ENCODE peak calls at places on chromosomes 2 and 18, in ten cellular contexts. One of them, this sample, is unnamed.

GRCh38 chr2:143878131-143878530 is 641.8 kb downstream of the ZEB2 start:
- DNase-seq in pancreas: no peak
- DNase-seq in Panc1: no peak
- DNase-seq in fibroblast of mammary gland: no peak
- DNase-seq in kidney: no peak
- DNase-seq in colonic mucosa: no peak
- DNase-seq in endothelial cell of umbilical vein: no peak
- DNase-seq in endodermal cell: no peak
- DNase-seq in HCT116: no peak
- DNase-seq in CD4-positive, alpha-beta T cell: no peak
- DNase-seq in this sample: no peak

GRCh38 chr2:149068996-149069888 is 30.7 kb downstream of the LYPD6B start:
- DNase-seq in pancreas: no peak
- DNase-seq in Panc1: no peak
- DNase-seq in fibroblast of mammary gland: peak; percentile 38
- DNase-seq in kidney: no peak
- DNase-seq in colonic mucosa: no peak
- DNase-seq in endothelial cell of umbilical vein: peak; percentile 63
- DNase-seq in endodermal cell: no peak
- DNase-seq in HCT116: no peak
- DNase-seq in CD4-positive, alpha-beta T cell: no peak
- DNase-seq in this sample: peak; percentile 59

GRCh38 chr18:71849407-71849806 is 694.7 kb downstream of the CBLN2 start:
- DNase-seq in pancreas: no peak
- DNase-seq in Panc1: no peak
- DNase-seq in fibroblast of mammary gland: no peak
- DNase-seq in kidney: no peak
- DNase-seq in colonic mucosa: no peak
- DNase-seq in endothelial cell of umbilical vein: no peak
- DNase-seq in endodermal cell: peak; percentile 65
- DNase-seq in HCT116: no peak
- DNase-seq in CD4-positive, alpha-beta T cell: no peak
- DNase-seq in this sample: no peak

GRCh38 chr2:33340265-33340664 is 136.2 kb upstream of the RASGRP3 start:
- DNase-seq in pancreas: no peak
- DNase-seq in Panc1: no peak
- DNase-seq in fibroblast of mammary gland: peak; percentile 98
- DNase-seq in kidney: peak; percentile 93
- DNase-seq in colonic mucosa: peak; percentile 22
- DNase-seq in endothelial cell of umbilical vein: peak; percentile 55
- DNase-seq in endodermal cell: no peak
- DNase-seq in HCT116: no peak
- DNase-seq in CD4-positive, alpha-beta T cell: no peak
- DNase-seq in this sample: no peak

GRCh38 chr2:142033393-142033792 is 97.4 kb downstream of the LRP1B start:
- DNase-seq in pancreas: no peak
- DNase-seq in Panc1: no peak
- DNase-seq in fibroblast of mammary gland: no peak
- DNase-seq in kidney: no peak
- DNase-seq in colonic mucosa: no peak
- DNase-seq in endothelial cell of umbilical vein: no peak
- DNase-seq in endodermal cell: no peak
- DNase-seq in HCT116: no peak
- DNase-seq in CD4-positive, alpha-beta T cell: no peak
- DNase-seq in this sample: no peak

GRCh38 chr2:30655211-30655610 is 152.0 kb downstream of the CAPN13 start:
- DNase-seq in pancreas: no peak
- DNase-seq in Panc1: no peak
- DNase-seq in fibroblast of mammary gland: no peak
- DNase-seq in kidney: no peak
- DNase-seq in colonic mucosa: no peak
- DNase-seq in endothelial cell of umbilical vein: no peak
- DNase-seq in endodermal cell: no peak
- DNase-seq in HCT116: no peak
- DNase-seq in CD4-positive, alpha-beta T cell: no peak
- DNase-seq in this sample: no peak

GRCh38 chr2:3487432-3487831 is 31.9 kb downstream of the ADI1 start:
- DNase-seq in pancreas: no peak
- DNase-seq in Panc1: no peak
- DNase-seq in fibroblast of mammary gland: peak; percentile 35
- DNase-seq in kidney: no peak
- DNase-seq in colonic mucosa: no peak
- DNase-seq in endothelial cell of umbilical vein: no peak
- DNase-seq in endodermal cell: no peak
- DNase-seq in HCT116: no peak
- DNase-seq in CD4-positive, alpha-beta T cell: no peak
- DNase-seq in this sample: no peak

GRCh38 chr2:95310651-95311050 is 13.5 kb downstream of the KCNIP3 start:
- DNase-seq in pancreas: peak; percentile 31
- DNase-seq in Panc1: no peak
- DNase-seq in fibroblast of mammary gland: no peak
- DNase-seq in kidney: no peak
- DNase-seq in colonic mucosa: no peak
- DNase-seq in endothelial cell of umbilical vein: no peak
- DNase-seq in endodermal cell: no peak
- DNase-seq in HCT116: no peak
- DNase-seq in CD4-positive, alpha-beta T cell: no peak
- DNase-seq in this sample: no peak

GRCh38 chr2:171479154-171479814 is 43.0 kb upstream of the CYBRD1 start:
- DNase-seq in pancreas: no peak
- DNase-seq in Panc1: no peak
- DNase-seq in fibroblast of mammary gland: no peak
- DNase-seq in kidney: no peak
- DNase-seq in colonic mucosa: no peak
- DNase-seq in endothelial cell of umbilical vein: peak; percentile 16
- DNase-seq in endodermal cell: no peak
- DNase-seq in HCT116: no peak
- DNase-seq in CD4-positive, alpha-beta T cell: no peak
- DNase-seq in this sample: no peak

GRCh38 chr2:196808281-196808680 is 874 bp downstream of the C2orf66 start:
- DNase-seq in pancreas: no peak
- DNase-seq in Panc1: no peak
- DNase-seq in fibroblast of mammary gland: no peak
- DNase-seq in kidney: no peak
- DNase-seq in colonic mucosa: no peak
- DNase-seq in endothelial cell of umbilical vein: peak; percentile 45
- DNase-seq in endodermal cell: peak; percentile 51
- DNase-seq in HCT116: no peak
- DNase-seq in CD4-positive, alpha-beta T cell: no peak
- DNase-seq in this sample: no peak
- TF ChIP-seq CTCF in pancreas: no peak
- TF ChIP-seq CTCF in Panc1: peak; percentile 18
- TF ChIP-seq CTCF in fibroblast of mammary gland: no peak
- TF ChIP-seq CTCF in kidney: no peak
- TF ChIP-seq CTCF in colonic mucosa: no peak
- TF ChIP-seq CTCF in endothelial cell of umbilical vein: no peak
- TF ChIP-seq CTCF in endodermal cell: peak; percentile 54
- TF ChIP-seq CTCF in HCT116: peak; percentile 11
- TF ChIP-seq CTCF in CD4-positive, alpha-beta T cell: no peak
- TF ChIP-seq CTCF in this sample: no peak

GRCh38 chr2:179614121-179614520 is 247.3 kb downstream of the ZNF385B start:
- DNase-seq in pancreas: no peak
- DNase-seq in Panc1: no peak
- DNase-seq in fibroblast of mammary gland: no peak
- DNase-seq in kidney: no peak
- DNase-seq in colonic mucosa: no peak
- DNase-seq in endothelial cell of umbilical vein: no peak
- DNase-seq in endodermal cell: no peak
- DNase-seq in HCT116: no peak
- DNase-seq in CD4-positive, alpha-beta T cell: no peak
- DNase-seq in this sample: no peak

GRCh38 chr2:179612591-179613298 is 248.7 kb downstream of the ZNF385B start:
- DNase-seq in pancreas: no peak
- DNase-seq in Panc1: no peak
- DNase-seq in fibroblast of mammary gland: peak; percentile 63
- DNase-seq in kidney: no peak
- DNase-seq in colonic mucosa: no peak
- DNase-seq in endothelial cell of umbilical vein: no peak
- DNase-seq in endodermal cell: peak; percentile 62
- DNase-seq in HCT116: no peak
- DNase-seq in CD4-positive, alpha-beta T cell: no peak
- DNase-seq in this sample: no peak

GRCh38 chr2:179612108-179612507 is 249.3 kb downstream of the ZNF385B start:
- DNase-seq in pancreas: no peak
- DNase-seq in Panc1: no peak
- DNase-seq in fibroblast of mammary gland: peak; percentile 58
- DNase-seq in kidney: no peak
- DNase-seq in colonic mucosa: no peak
- DNase-seq in endothelial cell of umbilical vein: no peak
- DNase-seq in endodermal cell: no peak
- DNase-seq in HCT116: no peak
- DNase-seq in CD4-positive, alpha-beta T cell: no peak
- DNase-seq in this sample: no peak

GRCh38 chr2:179613701-179614100 is 247.7 kb downstream of the ZNF385B start:
- DNase-seq in pancreas: no peak
- DNase-seq in Panc1: no peak
- DNase-seq in fibroblast of mammary gland: no peak
- DNase-seq in kidney: no peak
- DNase-seq in colonic mucosa: no peak
- DNase-seq in endothelial cell of umbilical vein: no peak
- DNase-seq in endodermal cell: no peak
- DNase-seq in HCT116: no peak
- DNase-seq in CD4-positive, alpha-beta T cell: no peak
- DNase-seq in this sample: peak; percentile 36

DNA sequence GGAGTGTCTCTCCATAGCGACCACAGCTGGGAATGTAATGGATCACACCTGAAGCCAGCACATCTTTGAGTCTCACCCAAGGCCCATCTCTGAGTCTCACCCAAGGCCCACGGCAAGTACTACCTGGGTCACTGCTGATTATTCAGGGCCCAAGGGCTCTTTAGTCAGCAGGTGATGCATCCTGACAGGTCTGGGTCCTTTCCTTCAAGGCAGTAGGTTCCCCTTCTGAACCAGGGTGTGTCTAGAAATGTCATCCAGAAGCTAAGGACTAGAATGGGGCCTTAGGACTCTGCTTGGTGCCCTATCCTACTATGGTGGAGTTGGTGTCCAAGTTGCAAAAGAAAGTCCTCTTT is 248.1 kb downstream of the ZNF385B start:
- DNase-seq in pancreas: no peak
- DNase-seq in Panc1: no peak
- DNase-seq in fibroblast of mammary gland: no peak
- DNase-seq in kidney: no peak
- DNase-seq in colonic mucosa: no peak
- DNase-seq in endothelial cell of umbilical vein: no peak
- DNase-seq in endodermal cell: no peak
- DNase-seq in HCT116: no peak
- DNase-seq in CD4-positive, alpha-beta T cell: no peak
- DNase-seq in this sample: no peak
- TF ChIP-seq CTCF in pancreas: no peak
- TF ChIP-seq CTCF in Panc1: no peak
- TF ChIP-seq CTCF in fibroblast of mammary gland: no peak
- TF ChIP-seq CTCF in kidney: no peak
- TF ChIP-seq CTCF in colonic mucosa: no peak
- TF ChIP-seq CTCF in endothelial cell of umbilical vein: no peak
- TF ChIP-seq CTCF in endodermal cell: no peak
- TF ChIP-seq CTCF in HCT116: no peak
- TF ChIP-seq CTCF in CD4-positive, alpha-beta T cell: no peak
- TF ChIP-seq CTCF in this sample: no peak

DNA sequence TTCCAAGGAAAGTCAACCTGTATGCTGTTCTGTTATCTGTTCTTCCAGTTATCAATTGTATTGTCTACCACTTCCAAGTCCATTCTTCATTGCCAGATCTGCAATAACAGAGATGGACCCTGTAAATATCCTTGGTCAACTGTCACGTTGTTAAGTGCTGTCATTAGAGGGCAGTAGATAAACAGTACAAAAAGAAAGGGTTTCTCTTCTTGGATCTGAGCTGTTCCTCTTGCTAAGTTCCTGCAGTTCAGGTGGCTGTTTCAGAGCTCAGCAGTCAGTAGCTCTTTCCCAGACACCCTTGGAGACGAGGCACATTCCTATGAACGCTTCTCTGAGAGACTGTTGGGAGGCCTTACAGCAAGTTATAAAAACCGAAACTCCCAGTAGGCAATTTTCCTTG is 957.1 kb upstream of the CHAC2 start:
- DNase-seq in pancreas: no peak
- DNase-seq in Panc1: peak; percentile 30
- DNase-seq in fibroblast of mammary gland: peak; percentile 33
- DNase-seq in kidney: no peak
- DNase-seq in colonic mucosa: no peak
- DNase-seq in endothelial cell of umbilical vein: peak; percentile 35
- DNase-seq in endodermal cell: peak; percentile 52
- DNase-seq in HCT116: peak; percentile 32
- DNase-seq in CD4-positive, alpha-beta T cell: no peak
- DNase-seq in this sample: peak; percentile 44
- TF ChIP-seq CTCF in pancreas: no peak
- TF ChIP-seq CTCF in Panc1: peak; percentile 18
- TF ChIP-seq CTCF in fibroblast of mammary gland: peak; percentile 35
- TF ChIP-seq CTCF in kidney: no peak
- TF ChIP-seq CTCF in colonic mucosa: no peak
- TF ChIP-seq CTCF in endothelial cell of umbilical vein: peak; percentile 6
- TF ChIP-seq CTCF in endodermal cell: peak; percentile 56
- TF ChIP-seq CTCF in HCT116: peak; percentile 35
- TF ChIP-seq CTCF in CD4-positive, alpha-beta T cell: no peak
- TF ChIP-seq CTCF in this sample: peak; percentile 30

GRCh38 chr2:98606431-98606830 is 1.9 kb downstream of the COA5 start:
- DNase-seq in pancreas: no peak
- DNase-seq in Panc1: no peak
- DNase-seq in fibroblast of mammary gland: no peak
- DNase-seq in kidney: no peak
- DNase-seq in colonic mucosa: no peak
- DNase-seq in endothelial cell of umbilical vein: no peak
- DNase-seq in endodermal cell: no peak
- DNase-seq in HCT116: no peak
- DNase-seq in CD4-positive, alpha-beta T cell: no peak
- DNase-seq in this sample: no peak

GRCh38 chr2:98605076-98605475 is 3.2 kb downstream of the COA5 start:
- DNase-seq in pancreas: no peak
- DNase-seq in Panc1: no peak
- DNase-seq in fibroblast of mammary gland: no peak
- DNase-seq in kidney: no peak
- DNase-seq in colonic mucosa: no peak
- DNase-seq in endothelial cell of umbilical vein: no peak
- DNase-seq in endodermal cell: no peak
- DNase-seq in HCT116: no peak
- DNase-seq in CD4-positive, alpha-beta T cell: no peak
- DNase-seq in this sample: no peak

GRCh38 chr2:98604547-98604946 is 3.8 kb downstream of the COA5 start:
- DNase-seq in pancreas: no peak
- DNase-seq in Panc1: no peak
- DNase-seq in fibroblast of mammary gland: peak; percentile 35
- DNase-seq in kidney: no peak
- DNase-seq in colonic mucosa: no peak
- DNase-seq in endothelial cell of umbilical vein: no peak
- DNase-seq in endodermal cell: no peak
- DNase-seq in HCT116: no peak
- DNase-seq in CD4-positive, alpha-beta T cell: no peak
- DNase-seq in this sample: peak; percentile 57

GRCh38 chr2:98598781-98599428 is 9.4 kb downstream of the COA5 start:
- DNase-seq in pancreas: no peak
- DNase-seq in Panc1: no peak
- DNase-seq in fibroblast of mammary gland: peak; percentile 86
- DNase-seq in kidney: no peak
- DNase-seq in colonic mucosa: no peak
- DNase-seq in endothelial cell of umbilical vein: peak; percentile 87
- DNase-seq in endodermal cell: no peak
- DNase-seq in HCT116: no peak
- DNase-seq in CD4-positive, alpha-beta T cell: no peak
- DNase-seq in this sample: peak; percentile 61

GRCh38 chr2:98601532-98602132 is 6.7 kb downstream of the COA5 start:
- DNase-seq in pancreas: no peak
- DNase-seq in Panc1: no peak
- DNase-seq in fibroblast of mammary gland: peak; percentile 56
- DNase-seq in kidney: no peak
- DNase-seq in colonic mucosa: no peak
- DNase-seq in endothelial cell of umbilical vein: peak; percentile 48
- DNase-seq in endodermal cell: peak; percentile 79
- DNase-seq in HCT116: peak; percentile 23
- DNase-seq in CD4-positive, alpha-beta T cell: no peak
- DNase-seq in this sample: peak; percentile 53
- TF ChIP-seq CTCF in pancreas: no peak
- TF ChIP-seq CTCF in Panc1: peak; percentile 81
- TF ChIP-seq CTCF in fibroblast of mammary gland: peak; percentile 68
- TF ChIP-seq CTCF in kidney: peak; percentile 46
- TF ChIP-seq CTCF in colonic mucosa: peak; percentile 54
- TF ChIP-seq CTCF in endothelial cell of umbilical vein: peak; percentile 70
- TF ChIP-seq CTCF in endodermal cell: peak; percentile 79
- TF ChIP-seq CTCF in HCT116: peak; percentile 74
- TF ChIP-seq CTCF in CD4-positive, alpha-beta T cell: peak; percentile 30
- TF ChIP-seq CTCF in this sample: peak; percentile 65